ENCODE peak calls at places on chromosome 2, in seven cellular contexts. M is IMR-90, L is H1, D is mesendoderm, U is H9, O is mesenchymal stem cell, H is neuronal stem cell. X is an unnamed sample.

GRCh38 chr2:11613297-11613696 is 56.7 kb downstream of the NTSR2 start:
- DNase-seq in M (no peak), L (no peak), D (no peak), U (no peak), O (no peak), H (no peak), X (no peak)

GRCh38 chr2:240873805-240874714 is 5.4 kb downstream of the AGXT start:
- DNase-seq in M (peak; percentile 8), L (no peak), D (no peak), U (no peak), O (no peak), H (no peak), X (no peak)

GRCh38 chr2:110853516-110853915 is 121.1 kb downstream of the ACOXL start:
- DNase-seq in M (peak; percentile 12), L (no peak), D (peak; percentile 52), U (peak; percentile 56), O (peak; percentile 21), H (no peak), X (peak; percentile 15)

GRCh38 chr2:114661926-114662670 is 219.7 kb downstream of the DPP10 start:
- DNase-seq in M (no peak), L (no peak), D (peak; percentile 34), U (peak; percentile 60), O (no peak), H (no peak), X (no peak)

GRCh38 chr2:10983711-10984110 is 72.0 kb downstream of the KCNF1 start:
- DNase-seq in M (no peak), L (no peak), D (no peak), U (no peak), O (peak; percentile 8), H (no peak), X (no peak)

GRCh38 chr2:3160751-3161330 is 216.8 kb downstream of the EIPR1 start:
- DNase-seq in M (peak; percentile 63), L (no peak), D (no peak), U (no peak), O (peak; percentile 28), H (no peak), X (no peak)

GRCh38 chr2:205217004-205217403 is 465.3 kb upstream of the NRP2 start:
- DNase-seq in M (no peak), L (no peak), D (no peak), U (no peak), O (no peak), H (no peak), X (peak; percentile 8)

GRCh38 chr2:222752731-222753130 is 81.3 kb downstream of the MOGAT1 start:
- DNase-seq in M (no peak), L (no peak), D (peak; percentile 70), U (no peak), O (peak; percentile 8), H (peak; percentile 81), X (no peak)

DNA sequence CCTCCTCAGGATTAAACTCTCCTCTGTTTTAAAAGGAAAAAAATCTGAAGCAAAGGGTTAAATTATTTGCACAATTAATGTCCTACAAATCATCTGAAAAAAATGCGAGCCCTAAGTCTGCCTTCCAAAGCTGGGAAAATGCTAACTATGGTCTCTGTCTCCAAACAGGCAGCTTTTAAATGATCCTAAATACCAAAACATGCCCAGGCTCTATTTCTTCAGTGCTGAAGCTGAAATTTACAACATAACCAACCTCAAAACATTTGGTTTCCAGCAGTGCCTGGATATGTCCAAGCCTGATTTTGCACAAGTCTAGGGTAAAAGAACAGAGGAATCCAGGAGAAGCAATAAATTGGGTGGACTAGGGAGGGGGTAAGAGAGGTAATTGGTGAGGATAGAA is 57.2 kb downstream of the LBH start:
- DNase-seq in M (no peak), L (no peak), D (peak; percentile 33), U (no peak), O (no peak), H (no peak), X (no peak)
- H4K8ac ChIP-seq in M (peak overlapping the region; percentile 84), L (no peak overlapping the region), D (no peak overlapping the region), U (no peak overlapping the region), O (no peak overlapping the region), H (no peak overlapping the region), X (no peak overlapping the region)

GRCh38 chr2:38467768-38468463 is 90.8 kb upstream of the ATL2 start:
- DNase-seq in M (no peak), L (no peak), D (no peak), U (no peak), O (no peak), H (no peak), X (peak; percentile 39)
- H2AK5ac ChIP-seq in M (no peak overlapping the region), L (no peak overlapping the region), D (no peak overlapping the region), U (no peak overlapping the region), O (no peak overlapping the region), H (no peak overlapping the region), X (no peak overlapping the region)

GRCh38 chr2:119518401-119518800 is 5.9 kb downstream of the SCTR start:
- DNase-seq in M (no peak), L (no peak), D (no peak), U (no peak), O (no peak), H (no peak), X (no peak)
- H4K8ac ChIP-seq in M (no peak overlapping the region), L (no peak overlapping the region), D (no peak overlapping the region), U (no peak overlapping the region), O (no peak overlapping the region), H (no peak overlapping the region), X (no peak overlapping the region)

GRCh38 chr2:208935531-208935930 is 488.3 kb upstream of the MAP2 start:
- DNase-seq in M (no peak), L (no peak), D (no peak), U (no peak), O (no peak), H (no peak), X (no peak)

GRCh38 chr2:208927867-208928266 is 496.0 kb upstream of the MAP2 start:
- DNase-seq in M (no peak), L (no peak), D (no peak), U (no peak), O (no peak), H (no peak), X (no peak)

GRCh38 chr2:208929489-208929864 is 494.4 kb upstream of the MAP2 start:
- DNase-seq in M (no peak), L (no peak), D (peak; percentile 3), U (no peak), O (no peak), H (no peak), X (peak; percentile 27)

DNA sequence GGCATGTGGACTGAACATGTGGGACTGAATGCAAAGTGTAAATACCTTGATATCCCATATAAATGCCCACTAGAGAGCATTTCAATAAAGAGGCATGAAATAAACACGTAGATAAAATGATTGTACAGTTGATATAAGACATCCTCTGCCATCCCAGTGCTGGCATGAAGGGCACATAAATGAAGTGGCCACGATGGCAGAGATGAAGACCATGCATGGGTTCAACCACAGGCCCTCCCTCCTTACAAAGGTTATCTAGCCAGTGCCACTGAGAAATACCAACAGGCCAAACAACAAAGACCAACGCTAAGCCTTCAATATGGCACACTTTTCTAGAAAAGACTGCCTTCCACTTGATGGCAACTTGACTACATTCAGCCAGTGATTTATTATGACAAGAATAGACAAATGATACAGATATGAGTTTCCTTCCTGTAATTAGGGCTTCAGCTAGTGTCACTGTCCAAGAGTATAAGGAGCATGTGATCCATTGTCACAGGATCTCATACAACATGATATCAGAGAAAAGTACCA is 493.9 kb upstream of the MAP2 start:
- DNase-seq in M (no peak), L (no peak), D (no peak), U (no peak), O (no peak), H (no peak), X (no peak)
- H2AK5ac ChIP-seq in M (no peak overlapping the region), L (no peak overlapping the region), D (no peak overlapping the region), U (no peak overlapping the region), O (no peak overlapping the region), H (no peak overlapping the region), X (no peak overlapping the region)

DNA sequence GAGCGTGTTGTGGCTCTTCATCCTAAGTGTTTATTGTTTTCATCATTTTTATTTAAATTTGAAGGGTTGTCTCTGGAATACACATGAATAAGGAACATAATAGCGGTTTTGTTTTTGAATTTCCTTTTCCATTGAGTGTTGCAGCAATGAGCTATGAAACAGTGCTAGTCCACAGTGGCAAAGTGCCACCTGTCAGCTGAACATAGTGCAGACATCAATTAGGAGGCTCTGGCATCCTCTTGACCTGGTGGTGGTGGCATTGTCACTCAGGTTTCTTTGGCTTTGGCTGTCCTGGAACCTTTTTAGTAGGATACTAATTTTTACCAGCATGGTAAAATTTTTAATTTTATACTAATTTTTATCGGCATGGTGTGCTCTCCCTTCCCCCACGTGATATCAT is 63.2 kb downstream of the UGGT1 start:
- DNase-seq in M (no peak), L (no peak), D (no peak), U (no peak), O (no peak), H (no peak), X (no peak)
- H4K8ac ChIP-seq in M (no peak overlapping the region), L (no peak overlapping the region), D (no peak overlapping the region), U (no peak overlapping the region), O (no peak overlapping the region), H (no peak overlapping the region), X (no peak overlapping the region)

GRCh38 chr2:86770816-86771215 is 19.9 kb downstream of the CD8A start:
- DNase-seq in M (no peak), L (no peak), D (no peak), U (no peak), O (no peak), H (no peak), X (no peak)
- H2AK5ac ChIP-seq in M (no peak overlapping the region), L (no peak overlapping the region), D (no peak overlapping the region), U (no peak overlapping the region), O (no peak overlapping the region), H (no peak overlapping the region), X (no peak overlapping the region)